ENCODE peak calls at places on chromosomes 2 and 18, in four cellular contexts. V is MM.1S, S is mammary epithelial cell, L is thoracic aorta. Q is an unnamed sample. For H3K27me3, the result is how much of the 10 kb centered on the place peaks cover.

GRCh38 chr2:145592362-145592761 is 1072.4 kb upstream of the ZEB2 start:
- DNase-seq in S (no peak), L (no peak), V (no peak), Q (no peak)

GRCh38 chr2:242010567-242011513 is 141.3 kb downstream of the RTP5 start:
- DNase-seq in V (no peak), L (no peak), S (no peak), Q (no peak)

GRCh38 chr2:166090900-166091299 is 36.9 kb downstream of the SCN1A start:
- DNase-seq in S (peak), V (no peak), L (no peak), Q (no peak)

GRCh38 chr2:3317871-3318270 is 59.7 kb downstream of the EIPR1 start:
- DNase-seq in V (no peak), S (no peak), L (no peak), Q (no peak)

GRCh38 chr18:68735498-68736343 is 20.8 kb upstream of the TMX3 start:
- DNase-seq in V (peak), L (no peak), S (peak), Q (no peak)

GRCh38 chr2:48448274-48449061 is 81.5 kb upstream of the STON1 start:
- DNase-seq in V (peak), L (no peak), S (peak), Q (no peak)

GRCh38 chr2:28387082-28387960 is 5.3 kb upstream of the FOSL2 start:
- DNase-seq in V (no peak), L (no peak), S (peak), Q (no peak)

GRCh38 chr2:127597984-127598380 is 48.0 kb upstream of the GPR17 start:
- DNase-seq in V (no peak), L (no peak), S (peak), Q (no peak)

GRCh38 chr2:155815851-155816250 is 516.7 kb downstream of the NR4A2 start:
- DNase-seq in S (peak), V (peak), L (no peak), Q (no peak)

GRCh38 chr2:99278793-99279291 is 22.2 kb downstream of the LYG1 start:
- DNase-seq in S (peak), V (no peak), L (no peak), Q (no peak)

GRCh38 chr2:74675090-74675489 is 21.0 kb downstream of the SEMA4F start:
- DNase-seq in L (no peak), S (no peak), V (no peak), Q (no peak)

GRCh38 chr18:79950440-79951341 is 762 bp downstream of the SLC66A2 start:
- DNase-seq in V (no peak), S (peak), L (no peak), Q (no peak)

GRCh38 chr2:196066794-196067382 is 1.7 kb downstream of the DNAH7 start:
- DNase-seq in S (no peak), L (no peak), V (peak), Q (no peak)

GRCh38 chr2:42566837-42567251 is 1.6 kb upstream of the MTA3 start:
- DNase-seq in S (peak), L (no peak), V (peak), Q (no peak)

GRCh38 chr2:174797792-174798276 is 33.6 kb upstream of the CHRNA1 start:
- DNase-seq in S (no peak), L (no peak), V (no peak), Q (no peak)

GRCh38 chr2:179191110-179191509 is 73.5 kb downstream of the SESTD1 start:
- DNase-seq in S (no peak), L (no peak), V (no peak), Q (no peak)

GRCh38 chr18:60556326-60556725 is 183.8 kb upstream of the MC4R start:
- DNase-seq in L (no peak), S (no peak), V (peak), Q (no peak)

GRCh38 chr18:62324917-62325805 is at the start of gene TNFRSF11A:
- DNase-seq in S (peak), L (no peak), V (peak), Q (peak)

GRCh38 chr2:220157312-220157711 is 529.9 kb downstream of the SLC4A3 start:
- DNase-seq in S (no peak), L (no peak), V (no peak), Q (no peak)

GRCh38 chr18:44637210-44638051 is 43.3 kb upstream of the SETBP1 start:
- DNase-seq in S (peak), L (no peak), V (no peak), Q (no peak)

GRCh38 chr18:35163736-35164532 is 76.9 kb upstream of the ZNF397 start:
- DNase-seq in S (no peak), L (no peak), V (no peak), Q (no peak)

GRCh38 chr2:109201465-109202420 is 72.7 kb downstream of the SH3RF3 start:
- DNase-seq in S (no peak), L (no peak), V (peak), Q (no peak)

GRCh38 chr2:172516299-172516698 is 39.6 kb upstream of the PDK1 start:
- DNase-seq in S (peak), L (no peak), V (no peak), Q (no peak)

GRCh38 chr2:134372141-134372540 is 118.3 kb downstream of the MGAT5 start:
- DNase-seq in V (no peak), L (no peak), S (no peak), Q (no peak)

DNA sequence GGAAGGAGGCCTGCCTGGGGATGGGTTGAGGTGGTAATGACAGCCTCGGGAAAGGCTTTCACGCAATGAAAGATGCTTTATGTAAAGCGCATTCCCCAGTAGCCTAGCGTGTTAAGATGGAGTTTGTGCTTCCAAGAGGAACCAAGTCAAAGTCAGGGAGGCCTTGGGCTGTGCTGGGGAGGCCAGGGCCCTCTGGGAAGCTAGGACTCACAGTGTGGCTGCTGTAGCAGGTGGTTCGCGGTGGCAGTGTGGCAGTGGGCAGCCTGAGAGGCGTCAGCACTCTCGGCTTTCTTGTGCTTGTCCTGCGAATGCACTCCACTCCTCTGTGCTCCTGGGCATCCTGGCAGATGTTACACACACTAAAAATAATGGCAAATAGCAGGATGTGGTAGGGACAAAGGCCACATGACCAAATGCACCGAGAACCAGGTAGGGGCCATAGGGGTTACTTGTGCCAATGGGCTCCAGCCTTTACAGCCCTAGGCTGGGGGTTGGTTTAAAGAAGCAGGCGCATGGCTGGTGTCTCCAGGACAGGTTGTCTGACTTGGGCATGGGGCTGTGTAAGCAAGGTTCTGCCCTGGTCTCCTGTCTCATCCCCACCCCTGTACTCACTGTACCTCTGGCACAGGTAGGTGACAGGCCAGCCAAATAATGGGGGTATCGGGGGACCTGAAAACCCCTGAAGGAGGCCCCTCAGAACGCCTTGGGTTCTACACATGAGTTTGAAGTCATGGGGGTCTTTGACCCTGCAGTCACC is 154.4 kb upstream of the TWIST2 start:
- DNase-seq in V (no peak), L (no peak), S (no peak), Q (no peak)
- H3K27me3 ChIP-seq in V (under half), L (under half), S (under half), Q (under half)

GRCh38 chr2:188265315-188265714 is 26.4 kb upstream of the GULP1 start:
- DNase-seq in V (no peak), S (no peak), L (no peak), Q (no peak)
- H3K27me3 ChIP-seq in V (under half), S (under half), L (under half), Q (under half)

GRCh38 chr18:55138401-55138800 is 179.1 kb upstream of the CCDC68 start:
- DNase-seq in S (no peak), V (no peak), L (no peak), Q (no peak)
- H3K27me3 ChIP-seq in S (under half), V (under half), L (under half), Q (under half)

DNA sequence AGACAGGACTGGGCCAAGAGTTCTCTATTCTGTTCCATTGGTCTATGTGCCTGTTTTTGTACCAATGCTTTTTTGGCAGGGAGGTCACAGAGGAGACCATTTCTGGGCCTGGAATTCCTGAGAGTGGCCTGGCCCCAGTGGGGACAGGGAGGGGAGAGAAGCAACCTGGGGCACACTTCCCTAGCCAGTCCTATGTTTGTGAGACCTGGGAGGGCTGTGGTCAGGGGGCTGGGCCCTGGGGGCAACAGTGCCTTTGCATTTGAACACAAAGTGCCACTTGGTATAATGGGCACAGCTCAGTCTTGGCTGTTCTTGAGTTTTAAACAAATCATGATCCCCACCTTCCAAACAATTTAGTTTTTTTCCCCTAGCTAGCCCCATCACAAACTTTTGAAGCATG is 133.4 kb downstream of the GLI2 start:
- DNase-seq in V (no peak), L (no peak), S (no peak), Q (no peak)
- H3K27me3 ChIP-seq in V (under half), L (under half), S (under half), Q (under half)

DNA sequence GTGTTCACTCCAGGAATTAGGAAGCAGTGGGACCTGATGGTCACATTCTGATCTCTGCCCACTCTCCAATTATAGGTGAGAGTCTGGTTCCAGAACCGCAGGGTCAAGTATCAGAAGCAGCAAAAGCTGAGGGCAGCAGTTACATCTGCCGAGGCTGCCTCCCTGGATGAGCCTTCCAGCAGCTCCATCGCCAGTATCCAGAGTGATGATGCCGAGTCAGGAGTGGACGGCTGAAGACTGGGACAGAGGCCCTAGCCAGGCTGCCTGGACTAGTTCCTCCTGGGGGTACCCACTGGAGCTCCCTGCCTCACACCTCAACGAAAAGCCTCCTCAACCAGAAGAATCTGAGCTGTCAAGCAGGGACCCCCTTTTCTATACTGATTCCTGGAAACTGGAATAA is 3.3 kb upstream of the SMYD5 start:
- DNase-seq in V (no peak), L (no peak), S (no peak), Q (no peak)
- H3K27me3 ChIP-seq in V (under half), L (under half), S (under half), Q (under half)

DNA sequence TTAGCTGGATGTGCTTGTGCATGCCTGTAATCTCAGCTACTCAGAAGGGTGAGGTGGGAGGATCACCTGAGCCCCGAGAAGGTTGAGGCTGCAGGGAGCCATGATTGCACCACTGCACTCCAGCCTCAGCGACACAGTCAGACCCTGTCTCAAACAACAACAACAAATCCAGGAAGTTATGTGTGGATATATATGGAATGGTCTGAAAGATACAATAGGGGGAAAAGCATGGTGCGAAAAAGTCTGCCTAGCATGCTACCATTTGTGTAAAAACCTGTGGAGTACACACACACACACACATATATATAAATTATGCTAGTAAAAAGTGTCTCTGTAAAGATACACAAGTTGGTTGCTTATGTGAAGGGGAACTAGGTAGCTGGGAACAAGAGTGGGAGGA is 6.9 kb upstream of the HOXD1 start:
- DNase-seq in V (no peak), S (no peak), L (no peak), Q (no peak)
- H3K27me3 ChIP-seq in V (under half), S (under half), L (under half), Q (under half)

GRCh38 chr2:232387451-232388171 is 9.1 kb downstream of the ALPP start:
- DNase-seq in S (no peak), L (no peak), V (no peak), Q (no peak)
- H3K27me3 ChIP-seq in S (under half), L (under half), V (under half), Q (under half)

DNA sequence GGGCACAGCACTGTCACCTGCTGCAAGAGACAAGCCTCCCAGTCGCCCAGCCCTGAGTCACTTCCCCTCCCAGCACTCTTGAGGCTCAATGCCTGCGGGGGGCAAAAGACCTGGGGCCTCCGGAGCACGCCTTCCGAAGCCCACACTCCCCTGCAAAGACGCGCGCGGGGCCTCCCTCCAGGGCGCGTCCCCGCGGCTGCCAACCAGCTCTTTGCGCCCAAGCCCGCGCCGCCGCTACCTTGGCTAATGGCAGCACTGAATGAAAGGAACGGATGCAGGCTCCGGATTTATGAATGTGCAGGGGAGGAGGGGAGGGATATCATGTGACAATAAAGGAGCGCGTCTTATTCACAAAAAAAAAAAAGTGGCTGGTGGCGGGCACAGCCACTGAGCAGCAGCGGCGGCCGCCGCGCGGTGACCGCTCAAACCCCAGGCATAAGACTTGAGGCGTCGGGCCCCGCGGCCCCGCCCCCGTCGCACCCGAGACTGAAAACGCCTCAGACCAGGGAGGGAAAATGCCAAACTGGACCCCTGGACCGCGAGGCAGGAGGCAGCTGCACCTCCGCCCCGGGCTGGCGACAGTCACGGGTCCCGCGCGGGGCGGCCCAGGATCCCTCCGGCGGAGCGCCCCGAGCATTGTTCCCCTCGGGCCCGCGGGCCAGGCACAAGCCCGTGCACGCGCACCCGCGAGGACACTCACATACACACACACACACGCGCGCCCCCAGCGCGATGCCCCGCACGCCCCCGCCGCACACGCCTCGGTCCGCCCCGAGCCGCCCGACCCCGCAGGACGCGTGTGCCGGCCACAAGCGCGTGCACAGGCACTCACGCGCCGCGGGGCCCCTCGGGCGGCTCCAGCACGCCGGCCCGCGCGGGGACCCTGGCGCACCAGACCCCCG is 1.6 kb downstream of the SPRED2 start:
- DNase-seq in V (peak), L (peak), S (peak), Q (peak)
- H3K27me3 ChIP-seq in V (under half), L (under half), S (under half), Q (under half)

GRCh38 chr2:70347831-70348230 is 46.0 kb upstream of the FAM136A start:
- DNase-seq in V (no peak), L (no peak), S (no peak), Q (no peak)
- H3K27me3 ChIP-seq in V (under half), L (under half), S (under half), Q (under half)

Q was measured in lung.